ENCODE peak calls at places on chromosomes 2 and 18, in ten cellular contexts. J, W, C, R, U, X, Y, S, O and B are unnamed samples.

GRCh38 chr18:63319383-63320040 is at the start of gene BCL2:
- DNase-seq in J (peak; percentile 74), W (no peak), C (no peak), R (peak; percentile 39), U (peak; percentile 40), X (no peak), Y (peak; percentile 80), S (no peak), O (peak; percentile 31), B (peak; percentile 34)

GRCh38 chr18:22637787-22638186 is 220.1 kb upstream of the CTAGE1 start:
- DNase-seq in J (no peak), W (no peak), C (no peak), R (peak; percentile 94), U (no peak), X (peak; percentile 82), Y (no peak), S (no peak), O (no peak), B (peak; percentile 70)

GRCh38 chr2:174535757-174536703 is 49.2 kb upstream of the GPR155 start:
- DNase-seq in J (no peak), W (no peak), C (no peak), R (no peak), U (no peak), X (no peak), Y (no peak), S (no peak), O (peak; percentile 80), B (no peak)

GRCh38 chr18:44526705-44527415 is 153.8 kb upstream of the SETBP1 start:
- DNase-seq in J (no peak), W (no peak), C (no peak), R (no peak), U (no peak), X (no peak), Y (no peak), S (no peak), O (no peak), B (no peak)

GRCh38 chr2:74186038-74186437 is 7.4 kb upstream of the MOB1A start:
- DNase-seq in J (no peak), W (no peak), C (peak; percentile 87), R (no peak), U (no peak), X (no peak), Y (peak; percentile 32), S (no peak), O (no peak), B (no peak)

GRCh38 chr2:128374001-128374710 is 55.5 kb upstream of the HS6ST1 start:
- DNase-seq in J (peak; percentile 64), W (no peak), C (no peak), R (peak; percentile 95), U (no peak), X (no peak), Y (no peak), S (no peak), O (no peak), B (peak; percentile 95)

GRCh38 chr2:22359020-22359672 is 1025.8 kb upstream of the KLHL29 start:
- DNase-seq in J (no peak), W (no peak), C (no peak), R (no peak), U (no peak), X (no peak), Y (no peak), S (no peak), O (no peak), B (no peak)

GRCh38 chr2:61948661-61949457 is 43.4 kb downstream of the COMMD1 start:
- DNase-seq in J (no peak), W (no peak), C (no peak), R (no peak), U (no peak), X (no peak), Y (no peak), S (no peak), O (no peak), B (peak; percentile 22)

GRCh38 chr18:8812631-8813030 is 107.3 kb downstream of the MTCL1 start:
- DNase-seq in J (no peak), W (no peak), C (no peak), R (peak; percentile 84), U (no peak), X (no peak), Y (no peak), S (no peak), O (no peak), B (peak; percentile 95)

GRCh38 chr2:74835831-74836674 is 2.1 kb downstream of the HK2 start:
- DNase-seq in J (no peak), W (no peak), C (peak; percentile 15), R (peak; percentile 38), U (no peak), X (no peak), Y (peak; percentile 35), S (no peak), O (no peak), B (peak; percentile 47)

GRCh38 chr2:205403244-205403845 is 279.0 kb upstream of the NRP2 start:
- DNase-seq in J (no peak), W (no peak), C (no peak), R (peak; percentile 93), U (no peak), X (no peak), Y (no peak), S (no peak), O (no peak), B (peak; percentile 75)

GRCh38 chr2:12847694-12848093 is 131.0 kb downstream of the TRIB2 start:
- DNase-seq in J (no peak), W (no peak), C (no peak), R (no peak), U (no peak), X (no peak), Y (peak; percentile 67), S (no peak), O (no peak), B (no peak)

GRCh38 chr18:56501896-56502295 is 136.5 kb downstream of the TXNL1 start:
- DNase-seq in J (no peak), W (no peak), C (no peak), R (peak; percentile 69), U (no peak), X (no peak), Y (no peak), S (no peak), O (no peak), B (no peak)

GRCh38 chr2:239930871-239931771 is 94.0 kb downstream of the NDUFA10 start:
- DNase-seq in J (peak; percentile 27), W (no peak), C (no peak), R (no peak), U (no peak), X (no peak), Y (no peak), S (no peak), O (peak; percentile 2), B (no peak)

GRCh38 chr2:207766697-207767460 is 2.8 kb downstream of the FZD5 start:
- DNase-seq in J (peak; percentile 69), W (no peak), C (peak; percentile 6), R (peak; percentile 15), U (no peak), X (no peak), Y (no peak), S (no peak), O (no peak), B (no peak)

GRCh38 chr18:42038936-42039335 is 83.9 kb downstream of the PIK3C3 start:
- DNase-seq in J (no peak), W (no peak), C (no peak), R (peak; percentile 98), U (no peak), X (peak; percentile 33), Y (no peak), S (no peak), O (no peak), B (peak; percentile 97)

GRCh38 chr2:54559593-54560145 is 103.5 kb downstream of the SPTBN1 start:
- DNase-seq in J (no peak), W (no peak), C (no peak), R (peak; percentile 80), U (peak; percentile 71), X (peak; percentile 85), Y (no peak), S (no peak), O (no peak), B (peak; percentile 95)

GRCh38 chr18:72700961-72701710 is 157.0 kb upstream of the CBLN2 start:
- DNase-seq in J (no peak), W (no peak), C (no peak), R (peak; percentile 15), U (no peak), X (no peak), Y (peak; percentile 17), S (no peak), O (no peak), B (peak; percentile 20)

GRCh38 chr18:61765097-61765496 is 127.7 kb downstream of the RNF152 start:
- DNase-seq in J (no peak), W (no peak), C (no peak), R (peak; percentile 94), U (no peak), X (peak; percentile 24), Y (no peak), S (no peak), O (no peak), B (peak; percentile 87)

GRCh38 chr2:8567469-8568108 is 114.3 kb upstream of the ID2 start:
- DNase-seq in J (peak; percentile 37), W (no peak), C (no peak), R (peak; percentile 21), U (no peak), X (no peak), Y (no peak), S (no peak), O (no peak), B (peak; percentile 35)

GRCh38 chr18:70235478-70235877 is 30.0 kb upstream of the RTTN start:
- DNase-seq in J (no peak), W (no peak), C (no peak), R (no peak), U (no peak), X (no peak), Y (no peak), S (no peak), O (no peak), B (no peak)

GRCh38 chr2:16257725-16258028 is 317.3 kb downstream of the MYCN start:
- DNase-seq in J (no peak), W (no peak), C (no peak), R (no peak), U (no peak), X (no peak), Y (no peak), S (no peak), O (peak; percentile 96), B (no peak)

GRCh38 chr2:165237056-165237455 is 2.2 kb upstream of the SCN2A start:
- DNase-seq in J (no peak), W (no peak), C (no peak), R (no peak), U (no peak), X (no peak), Y (no peak), S (no peak), O (no peak), B (no peak)

GRCh38 chr2:200406379-200406778 is 99.9 kb downstream of the SPATS2L start:
- DNase-seq in J (no peak), W (no peak), C (no peak), R (peak; percentile 47), U (no peak), X (no peak), Y (no peak), S (no peak), O (no peak), B (no peak)